ENCODE peak calls at places on chromosome 2, in eight cellular contexts. Z is GM12878; W is retina; S is stimulated activated CD8-positive, alpha-beta memory T cell treated with anti-CD3 and anti-CD28 coated beads, Interleukin-15, amount 100 ng/mL, for 24 hours; V is cardiac fibroblast; P is SW 1271; J is foreskin keratinocyte; X is IMR-90. M is an unnamed sample.

GRCh38 chr2:7736646-7737305 is 819.6 kb downstream of the RNF144A start:
- DNase-seq in X (peak), W (no peak), V (no peak), P (no peak), Z (no peak), J (peak), S (no peak), M (no peak)

GRCh38 chr2:223980397-223980735 is 23.1 kb downstream of the MRPL44 start:
- DNase-seq in W (no peak), P (no peak), J (no peak), Z (no peak), V (no peak), X (no peak), S (no peak), M (no peak)

GRCh38 chr2:21317131-21317530 is 193.4 kb downstream of the TDRD15 start:
- DNase-seq in W (peak), V (peak), X (peak), Z (no peak), S (no peak), J (no peak), P (no peak), M (peak)

GRCh38 chr2:208609166-208609804 is 202.7 kb downstream of the PTH2R start:
- DNase-seq in J (no peak), S (no peak), X (no peak), V (no peak), Z (no peak), P (no peak), W (no peak), M (no peak)

GRCh38 chr2:190911813-190912212 is 31.2 kb downstream of the GLS start:
- DNase-seq in S (no peak), X (peak), J (peak), P (no peak), W (no peak), V (no peak), Z (peak), M (no peak)

GRCh38 chr2:96265349-96265839 is 403 bp downstream of the TMEM127 start:
- DNase-seq in P (no peak), X (no peak), S (no peak), V (peak), W (no peak), Z (no peak), J (no peak), M (no peak)

GRCh38 chr2:10043256-10043905 is at the start of gene KLF11:
- DNase-seq in X (peak), Z (no peak), S (peak), V (peak), P (peak), J (peak), W (peak), M (peak)

GRCh38 chr2:238457927-238458324 is 31.2 kb downstream of the ASB1 start:
- DNase-seq in X (no peak), P (no peak), S (no peak), J (no peak), Z (no peak), W (no peak), V (peak), M (no peak)

GRCh38 chr2:113057127-113057526 is 1.9 kb upstream of the IL36RN start:
- DNase-seq in Z (no peak), V (no peak), P (no peak), X (no peak), W (no peak), J (no peak), S (no peak), M (no peak)

GRCh38 chr2:136113767-136114070 is 4.2 kb downstream of the CXCR4 start:
- DNase-seq in Z (no peak), V (no peak), J (no peak), S (no peak), W (no peak), P (no peak), X (no peak), M (no peak)

GRCh38 chr2:203631068-203631757 is 75.2 kb upstream of the CD28 start:
- DNase-seq in Z (no peak), P (no peak), S (no peak), J (no peak), X (no peak), V (no peak), W (no peak), M (no peak)

GRCh38 chr2:109238580-109238979 is 109.6 kb downstream of the SH3RF3 start:
- DNase-seq in P (peak), S (no peak), V (peak), J (peak), W (no peak), Z (peak), X (peak), M (peak)

GRCh38 chr2:98123286-98123685 is 36.3 kb downstream of the VWA3B start:
- DNase-seq in S (no peak), Z (no peak), X (no peak), P (no peak), V (no peak), J (no peak), W (no peak), M (no peak)

GRCh38 chr2:26455801-26456700 is 21.9 kb downstream of the OTOF start:
- DNase-seq in Z (no peak), X (no peak), W (no peak), V (no peak), S (no peak), J (no peak), P (no peak), M (no peak)

GRCh38 chr2:161283926-161284325 is 24.3 kb upstream of the PSMD14 start:
- DNase-seq in Z (no peak), W (no peak), P (no peak), V (peak), S (no peak), J (no peak), X (no peak), M (no peak)

GRCh38 chr2:134677866-134678774 is 40.7 kb downstream of the TMEM163 start:
- DNase-seq in V (no peak), P (no peak), S (no peak), J (no peak), W (peak), Z (no peak), X (no peak), M (no peak)

GRCh38 chr2:28751956-28752607 is 452 bp downstream of the PPP1CB start:
- DNase-seq in X (no peak), Z (no peak), V (peak), W (peak), P (no peak), S (no peak), J (no peak), M (no peak)

GRCh38 chr2:28895189-28895893 is 874 bp downstream of the WDR43 start:
- DNase-seq in S (peak), V (peak), Z (no peak), P (peak), X (peak), J (peak), W (no peak), M (no peak)